ENCODE peak calls at places on chromosomes 4 and X, in seven cellular contexts. Y, V, Z, L, J, M and T are unnamed samples.

GRCh38 chr4:152509595-152510209 is 26.2 kb downstream of the FBXW7 start:
- DNase-seq in Y (no peak), V (no peak), Z (no peak), L (no peak), J (no peak), M (no peak), T (no peak)

GRCh38 chrX:123169247-123169901 is 14.7 kb upstream of the GRIA3 start:
- DNase-seq in Y (no peak), V (peak; percentile 35), Z (no peak), L (no peak), J (peak; percentile 38), M (no peak), T (no peak)

GRCh38 chr4:88442636-88443260 is 14.2 kb upstream of the HERC5 start:
- DNase-seq in Y (no peak), V (no peak), Z (no peak), L (no peak), J (no peak), M (no peak), T (no peak)

GRCh38 chrX:154378059-154378798 is 866 bp upstream of the EMD start:
- DNase-seq in Y (no peak), V (no peak), Z (no peak), L (peak; percentile 65), J (no peak), M (peak; percentile 85), T (peak; percentile 54)

GRCh38 chr4:71296945-71297344 is 41.9 kb upstream of the SLC4A4 start:
- DNase-seq in Y (no peak), V (no peak), Z (no peak), L (no peak), J (no peak), M (no peak), T (no peak)

GRCh38 chr4:151629097-151629783 is 131.6 kb downstream of the GATB start:
- DNase-seq in Y (no peak), V (no peak), Z (no peak), L (no peak), J (no peak), M (no peak), T (no peak)

GRCh38 chrX:13646154-13646549 is 6.8 kb upstream of the TCEANC start:
- DNase-seq in Y (no peak), V (peak; percentile 30), Z (peak; percentile 58), L (peak; percentile 31), J (peak; percentile 24), M (peak; percentile 40), T (peak; percentile 81)

GRCh38 chr4:73701116-73701515 is 39.3 kb upstream of the CXCL8 start:
- DNase-seq in Y (no peak), V (no peak), Z (no peak), L (no peak), J (no peak), M (no peak), T (no peak)

GRCh38 chrX:140022482-140022881 is 57.2 kb upstream of the CXorf66 start:
- DNase-seq in Y (no peak), V (no peak), Z (no peak), L (no peak), J (no peak), M (no peak), T (no peak)

GRCh38 chrX:77597090-77597489 is 149.9 kb downstream of the FGF16 start:
- DNase-seq in Y (no peak), V (no peak), Z (no peak), L (peak; percentile 8), J (no peak), M (peak; percentile 4), T (peak; percentile 2)

GRCh38 chrX:29671426-29671825 is 543.9 kb upstream of the MAGEB2 start:
- DNase-seq in Y (no peak), V (no peak), Z (no peak), L (no peak), J (no peak), M (no peak), T (no peak)

DNA sequence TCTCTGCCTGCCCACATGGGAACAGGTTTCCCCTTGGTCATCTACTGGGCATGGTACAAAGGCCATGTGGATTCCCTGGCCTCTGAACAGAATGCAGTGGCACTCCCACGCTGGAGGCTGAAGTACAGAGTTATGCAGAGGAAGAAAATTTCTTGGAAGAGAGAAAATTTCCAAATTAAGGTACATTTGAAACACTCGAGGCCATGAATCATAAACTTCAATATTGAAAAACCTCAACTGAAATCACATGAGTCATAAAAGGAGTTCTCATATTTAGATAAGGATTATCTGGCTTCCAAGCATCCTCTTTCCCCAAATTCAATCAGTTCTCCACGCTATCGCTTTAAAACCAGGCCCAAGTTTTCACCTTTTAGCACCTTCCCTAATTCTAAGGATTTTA is 28.1 kb upstream of the TXK start:
- DNase-seq in Y (no peak), V (no peak), Z (no peak), L (no peak), J (no peak), M (no peak), T (no peak)
- TF ChIP-seq JUND in Y (no peak), V (no peak), Z (no peak), L (peak; percentile 18), J (no peak), M (no peak), T (no peak)

GRCh38 chr4:14249226-14249625 is 621.7 kb upstream of the BOD1L1 start:
- DNase-seq in Y (no peak), V (no peak), Z (no peak), L (no peak), J (no peak), M (no peak), T (no peak)

GRCh38 chr4:14247767-14248166 is 620.2 kb upstream of the BOD1L1 start:
- DNase-seq in Y (no peak), V (no peak), Z (no peak), L (no peak), J (no peak), M (no peak), T (no peak)
- TF ChIP-seq JUND in Y (no peak), V (no peak), Z (no peak), L (no peak), J (no peak), M (no peak), T (no peak)

GRCh38 chrX:136487647-136488046 is at the start of gene BRS3:
- DNase-seq in Y (no peak), V (no peak), Z (no peak), L (no peak), J (no peak), M (no peak), T (no peak)
- TF ChIP-seq JUND in Y (no peak), V (no peak), Z (no peak), L (no peak), J (no peak), M (no peak), T (no peak)

GRCh38 chrX:70244881-70245280 is 10.4 kb downstream of the AWAT1 start:
- DNase-seq in Y (no peak), V (no peak), Z (no peak), L (no peak), J (no peak), M (no peak), T (no peak)

GRCh38 chrX:70241501-70241900 is 7.0 kb downstream of the AWAT1 start:
- DNase-seq in Y (no peak), V (no peak), Z (no peak), L (no peak), J (no peak), M (no peak), T (no peak)

GRCh38 chrX:70247252-70247651 is 12.8 kb downstream of the P2RY4 start:
- DNase-seq in Y (no peak), V (no peak), Z (no peak), L (no peak), J (no peak), M (no peak), T (no peak)
- TF ChIP-seq JUND in Y (no peak), V (no peak), Z (no peak), L (no peak), J (no peak), M (no peak), T (no peak)

DNA sequence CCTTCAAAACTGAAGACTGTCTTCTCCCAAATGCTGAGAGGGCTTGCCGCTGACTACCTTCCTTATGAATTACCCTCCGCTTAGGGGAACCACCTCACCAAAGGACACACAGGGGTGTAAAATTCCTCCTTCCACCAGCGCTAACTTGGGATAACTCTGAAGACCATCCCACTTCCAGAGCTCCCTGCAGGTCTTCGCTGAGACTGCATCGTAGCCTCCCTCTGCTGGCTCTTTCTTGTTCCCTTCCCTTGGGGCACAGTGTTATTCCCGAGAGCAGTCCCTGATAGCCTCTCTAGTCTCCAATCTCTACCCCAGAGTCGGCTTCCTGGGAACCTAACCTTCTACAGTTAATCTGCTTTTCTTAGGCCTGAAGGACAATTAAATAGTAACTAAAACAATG is 725.5 kb upstream of the ATOH1 start:
- DNase-seq in Y (no peak), V (no peak), Z (no peak), L (no peak), J (no peak), M (no peak), T (no peak)
- TF ChIP-seq JUND in Y (no peak), V (no peak), Z (no peak), L (no peak), J (no peak), M (no peak), T (no peak)

GRCh38 chrX:40422021-40422420 is 158.7 kb upstream of the ATP6AP2 start:
- DNase-seq in Y (no peak), V (no peak), Z (no peak), L (no peak), J (no peak), M (no peak), T (no peak)
- TF ChIP-seq JUND in Y (no peak), V (no peak), Z (no peak), L (no peak), J (no peak), M (no peak), T (no peak)

DNA sequence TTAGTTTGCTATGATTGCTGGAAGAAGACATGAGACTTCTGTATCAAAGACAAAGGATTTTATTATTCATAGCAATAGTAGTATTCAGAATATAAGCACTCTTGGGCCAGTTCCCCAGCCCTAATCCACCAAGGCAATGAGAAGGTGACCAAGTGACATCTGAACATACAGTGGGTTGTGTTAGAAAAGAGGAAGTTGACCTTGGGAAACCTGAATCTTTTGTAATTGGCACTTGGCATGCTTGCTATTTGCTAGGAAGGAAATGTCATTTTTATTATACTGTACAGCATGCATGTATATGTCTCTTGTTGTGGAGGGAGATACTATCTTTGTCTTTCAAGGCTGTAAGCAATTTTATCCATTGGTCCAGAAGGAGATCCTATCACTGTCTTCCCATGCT is 216.1 kb upstream of the FAT1 start:
- DNase-seq in Y (no peak), V (no peak), Z (no peak), L (no peak), J (no peak), M (no peak), T (peak; percentile 13)
- TF ChIP-seq JUND in Y (no peak), V (no peak), Z (no peak), L (no peak), J (no peak), M (no peak), T (no peak)

DNA sequence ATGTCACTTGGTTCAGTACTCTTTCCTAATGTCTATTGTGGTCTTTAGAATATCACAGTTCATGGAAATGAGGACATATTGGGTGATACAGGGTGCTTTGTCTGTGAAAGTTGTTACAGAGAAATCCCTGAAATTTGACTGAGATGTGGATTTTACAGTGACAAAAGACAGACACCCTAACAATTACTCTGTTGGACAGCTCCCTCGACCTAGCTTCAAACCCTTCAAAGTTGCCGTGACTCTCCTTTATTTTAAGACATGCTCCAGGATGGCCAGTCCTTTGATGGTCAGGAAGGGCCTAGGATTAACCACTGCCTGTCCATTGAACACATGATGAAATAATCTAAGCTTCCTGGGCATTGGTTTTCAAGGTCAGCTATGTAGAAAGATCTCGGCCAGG is 4.0 kb downstream of the DCX start:
- DNase-seq in Y (no peak), V (no peak), Z (no peak), L (no peak), J (no peak), M (no peak), T (no peak)
- TF ChIP-seq JUND in Y (no peak), V (no peak), Z (no peak), L (no peak), J (no peak), M (no peak), T (no peak)

GRCh38 chrX:6169407-6169806 is 59.3 kb downstream of the NLGN4X start:
- DNase-seq in Y (no peak), V (no peak), Z (no peak), L (no peak), J (no peak), M (no peak), T (no peak)
- TF ChIP-seq JUND in Y (no peak), V (no peak), Z (no peak), L (no peak), J (no peak), M (no peak), T (no peak)